ENCODE peak calls at places on chromosomes 5 and 9, in five cellular contexts. R is kidney, C is tibial artery, V is neuronal stem cell, K is endodermal cell. X is an unnamed sample.
A peak's percentile ranks its signal among the peaks of the same experiment; 100 is the strongest.

GRCh38 chr5:78613756-78614155 is 34.8 kb downstream of the LHFPL2 start:
- DNase-seq in R (no peak), C (no peak), V (no peak), K (no peak), X (no peak)

GRCh38 chr5:107474724-107475489 is 195.8 kb downstream of the EFNA5 start:
- DNase-seq in R (no peak), C (no peak), V (no peak), K (no peak), X (no peak)

GRCh38 chr9:133044661-133045060 is 13.9 kb downstream of the GTF3C5 start:
- DNase-seq in R (no peak), C (no peak), V (no peak), K (no peak), X (no peak)

GRCh38 chr9:126211441-126212074 is 115.1 kb upstream of the MVB12B start:
- DNase-seq in R (no peak), C (no peak), V (no peak), K (no peak), X (no peak)

GRCh38 chr5:118095100-118095499 is 893.2 kb downstream of the DTWD2 start:
- DNase-seq in R (no peak), C (no peak), V (peak; percentile 11), K (no peak), X (no peak)

GRCh38 chr9:130824616-130825015 is 10.4 kb upstream of the ABL1 start:
- DNase-seq in R (no peak), C (no peak), V (no peak), K (no peak), X (no peak)

GRCh38 chr9:79574716-79575242 is 3.0 kb downstream of the TLE4 start:
- DNase-seq in R (no peak), C (no peak), V (no peak), K (no peak), X (no peak)

GRCh38 chr9:136107155-136107952 is 11.3 kb downstream of the TMEM250 start:
- DNase-seq in R (no peak), C (no peak), V (no peak), K (no peak), X (peak; percentile 90)

GRCh38 chr9:89182369-89182768 is 3.8 kb upstream of the SHC3 start:
- DNase-seq in R (no peak), C (no peak), V (no peak), K (no peak), X (no peak)

GRCh38 chr9:21056931-21057330 is 20.8 kb downstream of the IFNB1 start:
- DNase-seq in R (no peak), C (no peak), V (no peak), K (no peak), X (no peak)

GRCh38 chr5:125137535-125137934 is 391.1 kb upstream of the ZNF608 start:
- DNase-seq in R (no peak), C (no peak), V (no peak), K (no peak), X (no peak)

GRCh38 chr5:14998494-14998893 is 126.9 kb upstream of the ANKH start:
- DNase-seq in R (no peak), C (peak; percentile 23), V (no peak), K (no peak), X (no peak)

GRCh38 chr5:86374611-86375010 is 243.1 kb upstream of the COX7C start:
- DNase-seq in R (no peak), C (no peak), V (no peak), K (no peak), X (peak; percentile 21)

GRCh38 chr9:111399772-111400563 is 69.9 kb upstream of the OR2K2 start:
- DNase-seq in R (no peak), C (no peak), V (no peak), K (peak; percentile 80), X (peak; percentile 17)

GRCh38 chr9:111411266-111411665 is 72.9 kb downstream of the ECPAS start:
- DNase-seq in R (no peak), C (no peak), V (no peak), K (no peak), X (no peak)

GRCh38 chr9:111400564-111400898 is 70.5 kb upstream of the OR2K2 start:
- DNase-seq in R (no peak), C (no peak), V (no peak), K (no peak), X (no peak)

GRCh38 chr9:111407813-111408212 is 76.4 kb downstream of the ECPAS start:
- DNase-seq in R (no peak), C (no peak), V (no peak), K (no peak), X (no peak)

GRCh38 chr9:111405701-111406100 is 75.7 kb upstream of the OR2K2 start:
- DNase-seq in R (no peak), C (no peak), V (no peak), K (no peak), X (no peak)
- H3K9me3 ChIP-seq in R (no peaks in the 10 kb centered on the region), C (peaks cover 10% of the 10 kb centered on the region), V (peaks cover 34% of the 10 kb centered on the region), K (peaks cover 56% of the 10 kb centered on the region), X (peaks cover 11% of the 10 kb centered on the region)

DNA sequence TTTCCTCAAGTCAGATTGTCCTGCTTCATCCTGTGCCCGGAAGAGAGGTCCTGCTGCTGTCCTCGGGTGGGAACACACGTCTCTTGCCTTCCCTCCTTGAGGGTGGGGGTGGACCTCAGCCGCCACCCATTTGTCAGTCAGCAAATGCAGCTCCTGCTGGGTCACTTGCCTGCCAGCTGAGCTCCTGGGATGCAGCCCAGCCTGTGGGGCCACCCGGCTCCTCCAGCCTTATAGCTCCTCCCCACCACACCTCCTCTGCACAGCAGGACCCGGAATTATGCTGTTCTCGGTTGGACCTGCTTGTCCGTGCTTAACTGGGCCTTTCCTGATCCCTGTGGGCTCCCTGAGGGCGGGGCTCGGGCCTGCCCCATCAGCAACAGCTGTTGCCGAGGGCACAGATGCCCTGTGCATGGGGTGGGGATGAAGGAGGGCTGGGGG is 52.7 kb downstream of the RXRA start:
- DNase-seq in R (no peak), C (no peak), V (no peak), K (no peak), X (peak; percentile 72)
- H3K4me3 ChIP-seq in R (no peak overlapping the region), C (no peak overlapping the region), V (no peak overlapping the region), K (no peak overlapping the region), X (no peak overlapping the region)

GRCh38 chr5:10019236-10019635 is 230.5 kb downstream of the ATPSCKMT start:
- DNase-seq in R (no peak), C (no peak), V (no peak), K (no peak), X (no peak)

GRCh38 chr5:10018211-10018610 is 231.5 kb downstream of the ATPSCKMT start:
- DNase-seq in R (no peak), C (no peak), V (no peak), K (no peak), X (no peak)

GRCh38 chr5:10018670-10019069 is 231.0 kb downstream of the ATPSCKMT start:
- DNase-seq in R (no peak), C (no peak), V (no peak), K (no peak), X (no peak)

GRCh38 chr5:10021248-10021647 is 228.4 kb downstream of the ATPSCKMT start:
- DNase-seq in R (no peak), C (no peak), V (no peak), K (no peak), X (no peak)

GRCh38 chr5:10023494-10023893 is 226.2 kb downstream of the ATPSCKMT start:
- DNase-seq in R (no peak), C (no peak), V (no peak), K (no peak), X (no peak)
- H3K9me3 ChIP-seq in R (peaks cover 2% of the 10 kb centered on the region), C (no peaks in the 10 kb centered on the region), V (peaks cover 2% of the 10 kb centered on the region), K (peaks cover 47% of the 10 kb centered on the region), X (peaks cover 2% of the 10 kb centered on the region)

GRCh38 chr5:140966293-140967225 is at the start of gene PCDHAC2:
- DNase-seq in R (peak; percentile 83), C (peak; percentile 27), V (peak; percentile 51), K (peak; percentile 89), X (peak; percentile 89)
- H3K4me3 ChIP-seq in R (peak within 1 kb of the TSS; percentile 66), C (peak within 1 kb of the TSS; percentile 68), V (peak within 1 kb of the TSS; percentile 83), K (peak within 1 kb of the TSS; percentile 84), X (peak within 1 kb of the TSS; percentile 82)

GRCh38 chr5:178419196-178419595 is 171.0 kb downstream of the COL23A1 start:
- DNase-seq in R (peak; percentile 23), C (no peak), V (no peak), K (no peak), X (no peak)
- H3K9me3 ChIP-seq in R (no peaks in the 10 kb centered on the region), C (no peaks in the 10 kb centered on the region), V (no peaks in the 10 kb centered on the region), K (no peaks in the 10 kb centered on the region), X (no peaks in the 10 kb centered on the region)

GRCh38 chr5:67720162-67720772 is 495.3 kb upstream of the PIK3R1 start:
- DNase-seq in R (no peak), C (no peak), V (no peak), K (no peak), X (no peak)

GRCh38 chr5:67725591-67725990 is 490.0 kb upstream of the PIK3R1 start:
- DNase-seq in R (no peak), C (no peak), V (no peak), K (no peak), X (no peak)

GRCh38 chr5:67723873-67724272 is 491.7 kb upstream of the PIK3R1 start:
- DNase-seq in R (no peak), C (no peak), V (no peak), K (no peak), X (no peak)

GRCh38 chr5:67724412-67725135 is 491.0 kb upstream of the PIK3R1 start:
- DNase-seq in R (no peak), C (no peak), V (no peak), K (no peak), X (no peak)
- H3K4me3 ChIP-seq in R (no peak overlapping the region), C (peak overlapping the region; percentile 26), V (no peak overlapping the region), K (no peak overlapping the region), X (no peak overlapping the region)

GRCh38 chr9:137986268-137987099 is 108.9 kb downstream of the CACNA1B start:
- DNase-seq in R (no peak), C (no peak), V (no peak), K (no peak), X (no peak)
- H3K9me3 ChIP-seq in R (no peaks in the 10 kb centered on the region), C (no peaks in the 10 kb centered on the region), V (no peaks in the 10 kb centered on the region), K (peaks cover 41% of the 10 kb centered on the region), X (peaks cover 17% of the 10 kb centered on the region)

GRCh38 chr9:3398232-3398648 is 127.6 kb downstream of the RFX3 start:
- DNase-seq in R (no peak), C (peak; percentile 21), V (no peak), K (no peak), X (no peak)
- H3K4me3 ChIP-seq in R (no peak overlapping the region), C (no peak overlapping the region), V (no peak overlapping the region), K (no peak overlapping the region), X (no peak overlapping the region)

GRCh38 chr5:2371419-2371710 is 380.1 kb downstream of the IRX2 start:
- DNase-seq in R (no peak), C (no peak), V (no peak), K (no peak), X (no peak)

GRCh38 chr5:2369178-2369577 is 382.3 kb downstream of the IRX2 start:
- DNase-seq in R (no peak), C (no peak), V (no peak), K (no peak), X (no peak)

GRCh38 chr5:2374703-2375102 is 376.8 kb downstream of the IRX2 start:
- DNase-seq in R (no peak), C (no peak), V (no peak), K (no peak), X (no peak)

GRCh38 chr5:2373631-2374030 is 377.8 kb downstream of the IRX2 start:
- DNase-seq in R (no peak), C (no peak), V (no peak), K (no peak), X (no peak)

GRCh38 chr5:2370626-2371418 is 380.7 kb downstream of the IRX2 start:
- DNase-seq in R (no peak), C (no peak), V (no peak), K (peak; percentile 26), X (no peak)
- H3K9me3 ChIP-seq in R (no peaks in the 10 kb centered on the region), C (no peaks in the 10 kb centered on the region), V (no peaks in the 10 kb centered on the region), K (no peaks in the 10 kb centered on the region), X (peaks cover 6% of the 10 kb centered on the region)

X was measured in WERI-Rb-1.